ENCODE peak calls at places on chromosomes 4 and X, in five cellular contexts. M, X, W, A and E are unnamed samples.

GRCh38 chr4:2761035-2761923 is 5.1 kb upstream of the TNIP2 start:
- DNase-seq in M (no peak), X (no peak), W (no peak), A (no peak), E (no peak)

GRCh38 chrX:8967471-8967870 is 66.5 kb downstream of the FAM9B start:
- DNase-seq in M (no peak), X (no peak), W (no peak), A (no peak), E (no peak)

GRCh38 chr4:5995901-5996623 is 22.2 kb downstream of the C4orf50 start:
- DNase-seq in M (no peak), X (no peak), W (no peak), A (no peak), E (no peak)

GRCh38 chr4:185894481-185894880 is 82.5 kb upstream of the SORBS2 start:
- DNase-seq in M (no peak), X (no peak), W (no peak), A (no peak), E (no peak)

GRCh38 chr4:97349468-97350186 is 793.6 kb downstream of the STPG2 start:
- DNase-seq in M (no peak), X (no peak), W (no peak), A (no peak), E (no peak)

GRCh38 chr4:152850377-152850776 is 70.6 kb downstream of the ARFIP1 start:
- DNase-seq in M (no peak), X (no peak), W (peak), A (no peak), E (no peak)

GRCh38 chr4:102867278-102868152 is 1.3 kb upstream of the CISD2 start:
- DNase-seq in M (no peak), X (no peak), W (peak), A (no peak), E (no peak)

GRCh38 chrX:106619797-106620196 is 8.0 kb downstream of the RADX start:
- DNase-seq in M (no peak), X (no peak), W (no peak), A (no peak), E (no peak)

GRCh38 chr4:73603307-73603710 is 16.9 kb downstream of the RASSF6 start:
- DNase-seq in M (no peak), X (no peak), W (no peak), A (no peak), E (no peak)

GRCh38 chr4:98586634-98587354 is 71.6 kb downstream of the TSPAN5 start:
- DNase-seq in M (no peak), X (no peak), W (no peak), A (peak), E (no peak)

GRCh38 chr4:2944882-2945526 is 18.2 kb downstream of the NOP14 start:
- DNase-seq in M (no peak), X (no peak), W (no peak), A (no peak), E (no peak)

GRCh38 chrX:129781134-129782014 is 1.6 kb downstream of the SASH3 start:
- DNase-seq in M (no peak), X (peak), W (peak), A (peak), E (no peak)

GRCh38 chr4:156931267-156931666 is 40.3 kb downstream of the PDGFC start:
- DNase-seq in M (no peak), X (no peak), W (no peak), A (peak), E (no peak)

GRCh38 chr4:83831588-83831987 is 295.7 kb downstream of the GPAT3 start:
- DNase-seq in M (no peak), X (no peak), W (no peak), A (no peak), E (no peak)

GRCh38 chrX:153573999-153574398 is 24.9 kb downstream of the CCNQ start:
- DNase-seq in M (no peak), X (no peak), W (no peak), A (no peak), E (no peak)

GRCh38 chr4:121140712-121141111 is 23.4 kb downstream of the TNIP3 start:
- DNase-seq in M (no peak), X (no peak), W (no peak), A (no peak), E (no peak)

GRCh38 chrX:10137516-10137915 is 19.3 kb upstream of the CLCN4 start:
- DNase-seq in M (no peak), X (no peak), W (no peak), A (no peak), E (no peak)

GRCh38 chr4:88823058-88823919 is 125.7 kb upstream of the NAP1L5 start:
- DNase-seq in M (peak), X (peak), W (peak), A (peak), E (peak)

GRCh38 chrX:26664919-26665318 is 448.9 kb downstream of the MAGEB5 start:
- DNase-seq in M (no peak), X (no peak), W (no peak), A (no peak), E (no peak)

GRCh38 chr4:153933851-153934688 is 145.2 kb upstream of the SFRP2 start:
- DNase-seq in M (no peak), X (no peak), W (no peak), A (no peak), E (no peak)